ENCODE peak calls at places on chromosomes 3 and 15, in seven cellular contexts. One of them, this sample, is unnamed.

GRCh38 chr15:56913670-56914069 is 4.8 kb upstream of the TCF12 start:
- DNase-seq in effector memory CD8-positive, alpha-beta T cell: no peak
- DNase-seq in AG10803: peak
- DNase-seq in GM12878: no peak
- DNase-seq in RCC 7860: no peak
- DNase-seq in activated CD4-positive, alpha-beta T cell treated with anti-CD3 and anti-CD28 coated beads, Interleukin-2, amount 10 ng/mL, durations not matched to agents 7 days and 5 days: no peak
- DNase-seq in lung microvascular endothelial cell: peak
- DNase-seq in this sample: no peak

GRCh38 chr15:68479406-68479805 is 47.4 kb upstream of the ITGA11 start:
- DNase-seq in effector memory CD8-positive, alpha-beta T cell: no peak
- DNase-seq in AG10803: peak
- DNase-seq in GM12878: no peak
- DNase-seq in RCC 7860: no peak
- DNase-seq in activated CD4-positive, alpha-beta T cell treated with anti-CD3 and anti-CD28 coated beads, Interleukin-2, amount 10 ng/mL, durations not matched to agents 7 days and 5 days: no peak
- DNase-seq in lung microvascular endothelial cell: no peak
- DNase-seq in this sample: no peak

GRCh38 chr3:183822631-183823030 is 2.7 kb downstream of the MAP6D1 start:
- DNase-seq in effector memory CD8-positive, alpha-beta T cell: no peak
- DNase-seq in AG10803: no peak
- DNase-seq in GM12878: no peak
- DNase-seq in RCC 7860: no peak
- DNase-seq in activated CD4-positive, alpha-beta T cell treated with anti-CD3 and anti-CD28 coated beads, Interleukin-2, amount 10 ng/mL, durations not matched to agents 7 days and 5 days: no peak
- DNase-seq in lung microvascular endothelial cell: no peak
- DNase-seq in this sample: peak

GRCh38 chr3:9689757-9690156 is 13.9 kb upstream of the CPNE9 start:
- DNase-seq in effector memory CD8-positive, alpha-beta T cell: no peak
- DNase-seq in AG10803: no peak
- DNase-seq in GM12878: no peak
- DNase-seq in RCC 7860: no peak
- DNase-seq in activated CD4-positive, alpha-beta T cell treated with anti-CD3 and anti-CD28 coated beads, Interleukin-2, amount 10 ng/mL, durations not matched to agents 7 days and 5 days: no peak
- DNase-seq in lung microvascular endothelial cell: no peak
- DNase-seq in this sample: no peak

GRCh38 chr3:110736332-110736731 is 335.3 kb upstream of the NECTIN3 start:
- DNase-seq in effector memory CD8-positive, alpha-beta T cell: no peak
- DNase-seq in AG10803: no peak
- DNase-seq in GM12878: peak
- DNase-seq in RCC 7860: no peak
- DNase-seq in activated CD4-positive, alpha-beta T cell treated with anti-CD3 and anti-CD28 coated beads, Interleukin-2, amount 10 ng/mL, durations not matched to agents 7 days and 5 days: no peak
- DNase-seq in lung microvascular endothelial cell: no peak
- DNase-seq in this sample: no peak

GRCh38 chr3:72579581-72580245 is 268.5 kb downstream of the SHQ1 start:
- DNase-seq in effector memory CD8-positive, alpha-beta T cell: no peak
- DNase-seq in AG10803: no peak
- DNase-seq in GM12878: no peak
- DNase-seq in RCC 7860: no peak
- DNase-seq in activated CD4-positive, alpha-beta T cell treated with anti-CD3 and anti-CD28 coated beads, Interleukin-2, amount 10 ng/mL, durations not matched to agents 7 days and 5 days: no peak
- DNase-seq in lung microvascular endothelial cell: no peak
- DNase-seq in this sample: no peak

GRCh38 chr3:56413911-56414310 is 54.4 kb downstream of the ERC2 start:
- DNase-seq in effector memory CD8-positive, alpha-beta T cell: no peak
- DNase-seq in AG10803: no peak
- DNase-seq in GM12878: no peak
- DNase-seq in RCC 7860: no peak
- DNase-seq in activated CD4-positive, alpha-beta T cell treated with anti-CD3 and anti-CD28 coated beads, Interleukin-2, amount 10 ng/mL, durations not matched to agents 7 days and 5 days: no peak
- DNase-seq in lung microvascular endothelial cell: no peak
- DNase-seq in this sample: no peak

GRCh38 chr3:194856296-194856695 is 170.6 kb downstream of the FAM43A start:
- DNase-seq in effector memory CD8-positive, alpha-beta T cell: no peak
- DNase-seq in AG10803: no peak
- DNase-seq in GM12878: no peak
- DNase-seq in RCC 7860: no peak
- DNase-seq in activated CD4-positive, alpha-beta T cell treated with anti-CD3 and anti-CD28 coated beads, Interleukin-2, amount 10 ng/mL, durations not matched to agents 7 days and 5 days: no peak
- DNase-seq in lung microvascular endothelial cell: no peak
- DNase-seq in this sample: no peak

GRCh38 chr3:196080997-196081833 is 675 bp downstream of the TFRC start:
- DNase-seq in effector memory CD8-positive, alpha-beta T cell: peak
- DNase-seq in AG10803: peak
- DNase-seq in GM12878: no peak
- DNase-seq in RCC 7860: no peak
- DNase-seq in activated CD4-positive, alpha-beta T cell treated with anti-CD3 and anti-CD28 coated beads, Interleukin-2, amount 10 ng/mL, durations not matched to agents 7 days and 5 days: peak
- DNase-seq in lung microvascular endothelial cell: peak
- DNase-seq in this sample: peak

GRCh38 chr3:114519415-114519814 is 225.6 kb downstream of the TIGIT start:
- DNase-seq in effector memory CD8-positive, alpha-beta T cell: no peak
- DNase-seq in AG10803: peak
- DNase-seq in GM12878: peak
- DNase-seq in RCC 7860: no peak
- DNase-seq in activated CD4-positive, alpha-beta T cell treated with anti-CD3 and anti-CD28 coated beads, Interleukin-2, amount 10 ng/mL, durations not matched to agents 7 days and 5 days: no peak
- DNase-seq in lung microvascular endothelial cell: peak
- DNase-seq in this sample: no peak

GRCh38 chr3:41158947-41159346 is 40.4 kb upstream of the CTNNB1 start:
- DNase-seq in effector memory CD8-positive, alpha-beta T cell: no peak
- DNase-seq in AG10803: no peak
- DNase-seq in GM12878: no peak
- DNase-seq in RCC 7860: peak
- DNase-seq in activated CD4-positive, alpha-beta T cell treated with anti-CD3 and anti-CD28 coated beads, Interleukin-2, amount 10 ng/mL, durations not matched to agents 7 days and 5 days: no peak
- DNase-seq in lung microvascular endothelial cell: no peak
- DNase-seq in this sample: no peak

GRCh38 chr3:132180337-132180791 is 136.8 kb upstream of the ACP3 start:
- DNase-seq in effector memory CD8-positive, alpha-beta T cell: no peak
- DNase-seq in AG10803: peak
- DNase-seq in GM12878: peak
- DNase-seq in RCC 7860: peak
- DNase-seq in activated CD4-positive, alpha-beta T cell treated with anti-CD3 and anti-CD28 coated beads, Interleukin-2, amount 10 ng/mL, durations not matched to agents 7 days and 5 days: peak
- DNase-seq in lung microvascular endothelial cell: peak
- DNase-seq in this sample: no peak

GRCh38 chr3:58661836-58662235 is 4.7 kb downstream of the FAM3D start:
- DNase-seq in effector memory CD8-positive, alpha-beta T cell: no peak
- DNase-seq in AG10803: no peak
- DNase-seq in GM12878: no peak
- DNase-seq in RCC 7860: no peak
- DNase-seq in activated CD4-positive, alpha-beta T cell treated with anti-CD3 and anti-CD28 coated beads, Interleukin-2, amount 10 ng/mL, durations not matched to agents 7 days and 5 days: no peak
- DNase-seq in lung microvascular endothelial cell: no peak
- DNase-seq in this sample: no peak

GRCh38 chr3:51401639-51402166 is 10.6 kb downstream of the RBM15B start:
- DNase-seq in effector memory CD8-positive, alpha-beta T cell: no peak
- DNase-seq in AG10803: no peak
- DNase-seq in GM12878: no peak
- DNase-seq in RCC 7860: no peak
- DNase-seq in activated CD4-positive, alpha-beta T cell treated with anti-CD3 and anti-CD28 coated beads, Interleukin-2, amount 10 ng/mL, durations not matched to agents 7 days and 5 days: no peak
- DNase-seq in lung microvascular endothelial cell: no peak
- DNase-seq in this sample: no peak

GRCh38 chr15:62606376-62607164 is 436.0 kb upstream of the TPM1 start:
- DNase-seq in effector memory CD8-positive, alpha-beta T cell: no peak
- DNase-seq in AG10803: peak
- DNase-seq in GM12878: no peak
- DNase-seq in RCC 7860: peak
- DNase-seq in activated CD4-positive, alpha-beta T cell treated with anti-CD3 and anti-CD28 coated beads, Interleukin-2, amount 10 ng/mL, durations not matched to agents 7 days and 5 days: no peak
- DNase-seq in lung microvascular endothelial cell: peak
- DNase-seq in this sample: no peak

GRCh38 chr3:147419062-147419701 is 10.0 kb downstream of the ZIC1 start:
- DNase-seq in effector memory CD8-positive, alpha-beta T cell: no peak
- DNase-seq in AG10803: peak
- DNase-seq in GM12878: no peak
- DNase-seq in RCC 7860: no peak
- DNase-seq in activated CD4-positive, alpha-beta T cell treated with anti-CD3 and anti-CD28 coated beads, Interleukin-2, amount 10 ng/mL, durations not matched to agents 7 days and 5 days: no peak
- DNase-seq in lung microvascular endothelial cell: peak
- DNase-seq in this sample: no peak

GRCh38 chr3:45906681-45907220 is 20.4 kb downstream of the CCR9 start:
- DNase-seq in effector memory CD8-positive, alpha-beta T cell: no peak
- DNase-seq in AG10803: peak
- DNase-seq in GM12878: no peak
- DNase-seq in RCC 7860: no peak
- DNase-seq in activated CD4-positive, alpha-beta T cell treated with anti-CD3 and anti-CD28 coated beads, Interleukin-2, amount 10 ng/mL, durations not matched to agents 7 days and 5 days: no peak
- DNase-seq in lung microvascular endothelial cell: peak
- DNase-seq in this sample: no peak

GRCh38 chr3:116102037-116102436 is 343.2 kb downstream of the LSAMP start:
- DNase-seq in effector memory CD8-positive, alpha-beta T cell: no peak
- DNase-seq in AG10803: no peak
- DNase-seq in GM12878: no peak
- DNase-seq in RCC 7860: no peak
- DNase-seq in activated CD4-positive, alpha-beta T cell treated with anti-CD3 and anti-CD28 coated beads, Interleukin-2, amount 10 ng/mL, durations not matched to agents 7 days and 5 days: no peak
- DNase-seq in lung microvascular endothelial cell: no peak
- DNase-seq in this sample: no peak

This sample was measured in activated effector memory CD4-positive, alpha-beta T cell treated with anti-CD3 and anti-CD28 coated beads, Interleukin-2, amount 50 U/mL, for 16 hours.